ENCODE peak calls at places on chromosomes 13 and 19, in seven cellular contexts. One of them, this sample, is unnamed. For H3K9me3, the result is how much of the 10 kb centered on the place peaks cover.

GRCh38 chr13:110266431-110266809 is 40.5 kb downstream of the COL4A1 start:
- DNase-seq in Peyer's patch: no peak
- DNase-seq in CD8-positive, alpha-beta memory T cell: no peak
- DNase-seq in sigmoid colon: no peak
- DNase-seq in upper lobe of left lung: no peak
- DNase-seq in WERI-Rb-1: no peak
- DNase-seq in uterus: peak
- DNase-seq in this sample: no peak

GRCh38 chr19:1467228-1467511 is 11.8 kb downstream of the C19orf25 start:
- DNase-seq in upper lobe of left lung: no peak
- DNase-seq in CD8-positive, alpha-beta memory T cell: no peak
- DNase-seq in Peyer's patch: no peak
- DNase-seq in sigmoid colon: no peak
- DNase-seq in uterus: no peak
- DNase-seq in WERI-Rb-1: no peak
- DNase-seq in this sample: no peak

GRCh38 chr13:63209330-63210017 is 1793.8 kb upstream of the PCDH20 start:
- DNase-seq in Peyer's patch: no peak
- DNase-seq in WERI-Rb-1: no peak
- DNase-seq in upper lobe of left lung: no peak
- DNase-seq in sigmoid colon: no peak
- DNase-seq in CD8-positive, alpha-beta memory T cell: no peak
- DNase-seq in uterus: no peak
- DNase-seq in this sample: no peak

GRCh38 chr19:54434112-54434861 is 14.7 kb upstream of the LENG8 start:
- DNase-seq in Peyer's patch: no peak
- DNase-seq in upper lobe of left lung: no peak
- DNase-seq in uterus: no peak
- DNase-seq in WERI-Rb-1: peak
- DNase-seq in CD8-positive, alpha-beta memory T cell: no peak
- DNase-seq in sigmoid colon: peak
- DNase-seq in this sample: no peak

GRCh38 chr19:15430526-15431120 is 11.8 kb upstream of the AKAP8L start:
- DNase-seq in CD8-positive, alpha-beta memory T cell: no peak
- DNase-seq in WERI-Rb-1: no peak
- DNase-seq in Peyer's patch: peak
- DNase-seq in upper lobe of left lung: no peak
- DNase-seq in sigmoid colon: no peak
- DNase-seq in uterus: no peak
- DNase-seq in this sample: no peak

GRCh38 chr13:74825170-74825948 is 656.6 kb downstream of the TBC1D4 start:
- DNase-seq in CD8-positive, alpha-beta memory T cell: no peak
- DNase-seq in WERI-Rb-1: no peak
- DNase-seq in Peyer's patch: no peak
- DNase-seq in upper lobe of left lung: no peak
- DNase-seq in sigmoid colon: no peak
- DNase-seq in uterus: no peak
- DNase-seq in this sample: no peak

GRCh38 chr19:3670258-3670795 is 29.9 kb downstream of the PIP5K1C start:
- DNase-seq in WERI-Rb-1: peak
- DNase-seq in Peyer's patch: no peak
- DNase-seq in upper lobe of left lung: peak
- DNase-seq in uterus: peak
- DNase-seq in CD8-positive, alpha-beta memory T cell: no peak
- DNase-seq in sigmoid colon: peak
- DNase-seq in this sample: no peak

GRCh38 chr13:62162860-62163259 is 747.2 kb upstream of the PCDH20 start:
- DNase-seq in CD8-positive, alpha-beta memory T cell: no peak
- DNase-seq in sigmoid colon: no peak
- DNase-seq in upper lobe of left lung: no peak
- DNase-seq in uterus: no peak
- DNase-seq in Peyer's patch: no peak
- DNase-seq in WERI-Rb-1: no peak
- DNase-seq in this sample: no peak

GRCh38 chr19:41264581-41265375 is 606 bp downstream of the HNRNPUL1 start:
- DNase-seq in sigmoid colon: peak
- DNase-seq in upper lobe of left lung: peak
- DNase-seq in Peyer's patch: no peak
- DNase-seq in CD8-positive, alpha-beta memory T cell: peak
- DNase-seq in uterus: peak
- DNase-seq in WERI-Rb-1: peak
- DNase-seq in this sample: peak

GRCh38 chr13:64855506-64855905 is 2374.6 kb downstream of the PCDH9 start:
- DNase-seq in Peyer's patch: no peak
- DNase-seq in sigmoid colon: no peak
- DNase-seq in CD8-positive, alpha-beta memory T cell: no peak
- DNase-seq in upper lobe of left lung: no peak
- DNase-seq in WERI-Rb-1: no peak
- DNase-seq in uterus: no peak
- DNase-seq in this sample: no peak

GRCh38 chr13:59680429-59681024 is 483.2 kb downstream of the DIAPH3 start:
- DNase-seq in upper lobe of left lung: no peak
- DNase-seq in uterus: no peak
- DNase-seq in CD8-positive, alpha-beta memory T cell: no peak
- DNase-seq in Peyer's patch: no peak
- DNase-seq in sigmoid colon: no peak
- DNase-seq in WERI-Rb-1: no peak
- DNase-seq in this sample: no peak

GRCh38 chr19:21824679-21825078 is 11.3 kb downstream of the ZNF43 start:
- DNase-seq in CD8-positive, alpha-beta memory T cell: no peak
- DNase-seq in upper lobe of left lung: no peak
- DNase-seq in sigmoid colon: no peak
- DNase-seq in uterus: no peak
- DNase-seq in WERI-Rb-1: no peak
- DNase-seq in Peyer's patch: no peak
- DNase-seq in this sample: no peak

DNA sequence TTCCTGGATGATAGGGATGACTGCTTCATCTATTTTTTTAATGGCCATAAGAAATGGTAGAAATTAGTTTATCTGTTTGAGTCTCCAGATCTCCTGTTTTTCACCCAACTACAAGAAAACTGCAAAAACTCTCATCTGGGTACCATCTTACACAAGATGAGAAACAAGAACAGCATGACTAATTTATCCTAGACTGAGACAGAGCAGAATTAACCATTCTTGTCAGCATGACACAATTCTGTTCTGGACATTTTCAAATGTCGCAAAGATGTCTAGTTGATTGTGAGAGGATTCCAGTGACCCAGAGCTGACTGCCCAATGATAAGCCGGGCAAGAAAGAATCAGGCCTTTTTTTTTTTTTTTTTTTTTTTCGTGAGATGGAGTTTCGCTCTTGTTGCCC is 12.8 kb downstream of the ZNF43 start:
- DNase-seq in sigmoid colon: no peak
- DNase-seq in WERI-Rb-1: no peak
- DNase-seq in Peyer's patch: no peak
- DNase-seq in uterus: no peak
- DNase-seq in CD8-positive, alpha-beta memory T cell: no peak
- DNase-seq in upper lobe of left lung: no peak
- DNase-seq in this sample: no peak
- H3K9me3 ChIP-seq in sigmoid colon: under half
- H3K9me3 ChIP-seq in WERI-Rb-1: under half
- H3K9me3 ChIP-seq in Peyer's patch: under half
- H3K9me3 ChIP-seq in uterus: under half
- H3K9me3 ChIP-seq in CD8-positive, alpha-beta memory T cell: under half
- H3K9me3 ChIP-seq in upper lobe of left lung: under half
- H3K9me3 ChIP-seq in this sample: under half

GRCh38 chr19:39995794-39996193 is 1.1 kb upstream of the ZNF546 start:
- DNase-seq in WERI-Rb-1: no peak
- DNase-seq in sigmoid colon: no peak
- DNase-seq in CD8-positive, alpha-beta memory T cell: no peak
- DNase-seq in uterus: no peak
- DNase-seq in Peyer's patch: no peak
- DNase-seq in upper lobe of left lung: no peak
- DNase-seq in this sample: no peak
- H3K4me3 ChIP-seq in WERI-Rb-1: peak
- H3K4me3 ChIP-seq in sigmoid colon: peak
- H3K4me3 ChIP-seq in CD8-positive, alpha-beta memory T cell: peak
- H3K4me3 ChIP-seq in uterus: peak
- H3K4me3 ChIP-seq in Peyer's patch: no peak
- H3K4me3 ChIP-seq in upper lobe of left lung: no peak
- H3K4me3 ChIP-seq in this sample: peak

GRCh38 chr19:43901395-43902390 is 33.4 kb downstream of the ZNF45 start:
- DNase-seq in upper lobe of left lung: peak
- DNase-seq in CD8-positive, alpha-beta memory T cell: peak
- DNase-seq in sigmoid colon: peak
- DNase-seq in WERI-Rb-1: peak
- DNase-seq in uterus: peak
- DNase-seq in Peyer's patch: peak
- DNase-seq in this sample: peak
- H3K9me3 ChIP-seq in upper lobe of left lung: under half
- H3K9me3 ChIP-seq in CD8-positive, alpha-beta memory T cell: under half
- H3K9me3 ChIP-seq in sigmoid colon: under half
- H3K9me3 ChIP-seq in WERI-Rb-1: under half
- H3K9me3 ChIP-seq in uterus: under half
- H3K9me3 ChIP-seq in Peyer's patch: under half
- H3K9me3 ChIP-seq in this sample: under half

GRCh38 chr19:34181111-34181864 is 9.0 kb downstream of the LSM14A start:
- DNase-seq in sigmoid colon: no peak
- DNase-seq in CD8-positive, alpha-beta memory T cell: no peak
- DNase-seq in uterus: no peak
- DNase-seq in Peyer's patch: no peak
- DNase-seq in WERI-Rb-1: no peak
- DNase-seq in upper lobe of left lung: no peak
- DNase-seq in this sample: no peak
- H3K4me3 ChIP-seq in sigmoid colon: no peak
- H3K4me3 ChIP-seq in CD8-positive, alpha-beta memory T cell: no peak
- H3K4me3 ChIP-seq in uterus: no peak
- H3K4me3 ChIP-seq in Peyer's patch: no peak
- H3K4me3 ChIP-seq in WERI-Rb-1: no peak
- H3K4me3 ChIP-seq in upper lobe of left lung: no peak
- H3K4me3 ChIP-seq in this sample: no peak

GRCh38 chr19:23505738-23506137 is 110.5 kb upstream of the ZNF91 start:
- DNase-seq in CD8-positive, alpha-beta memory T cell: no peak
- DNase-seq in sigmoid colon: no peak
- DNase-seq in WERI-Rb-1: no peak
- DNase-seq in uterus: no peak
- DNase-seq in Peyer's patch: no peak
- DNase-seq in upper lobe of left lung: no peak
- DNase-seq in this sample: no peak

GRCh38 chr19:23515551-23515950 is 120.3 kb upstream of the ZNF91 start:
- DNase-seq in Peyer's patch: no peak
- DNase-seq in CD8-positive, alpha-beta memory T cell: no peak
- DNase-seq in uterus: no peak
- DNase-seq in upper lobe of left lung: no peak
- DNase-seq in sigmoid colon: no peak
- DNase-seq in WERI-Rb-1: no peak
- DNase-seq in this sample: no peak

GRCh38 chr19:23512151-23512925 is 117.1 kb upstream of the ZNF91 start:
- DNase-seq in upper lobe of left lung: no peak
- DNase-seq in WERI-Rb-1: no peak
- DNase-seq in CD8-positive, alpha-beta memory T cell: no peak
- DNase-seq in Peyer's patch: no peak
- DNase-seq in sigmoid colon: no peak
- DNase-seq in uterus: no peak
- DNase-seq in this sample: no peak

GRCh38 chr19:23507441-23507840 is 112.2 kb upstream of the ZNF91 start:
- DNase-seq in uterus: no peak
- DNase-seq in CD8-positive, alpha-beta memory T cell: no peak
- DNase-seq in WERI-Rb-1: no peak
- DNase-seq in Peyer's patch: no peak
- DNase-seq in upper lobe of left lung: no peak
- DNase-seq in sigmoid colon: no peak
- DNase-seq in this sample: no peak

GRCh38 chr19:23509686-23510450 is 114.6 kb upstream of the ZNF91 start:
- DNase-seq in Peyer's patch: no peak
- DNase-seq in sigmoid colon: no peak
- DNase-seq in uterus: no peak
- DNase-seq in CD8-positive, alpha-beta memory T cell: no peak
- DNase-seq in WERI-Rb-1: no peak
- DNase-seq in upper lobe of left lung: no peak
- DNase-seq in this sample: no peak
- H3K9me3 ChIP-seq in Peyer's patch: under half
- H3K9me3 ChIP-seq in sigmoid colon: under half
- H3K9me3 ChIP-seq in uterus: under half
- H3K9me3 ChIP-seq in CD8-positive, alpha-beta memory T cell: under half
- H3K9me3 ChIP-seq in WERI-Rb-1: under half
- H3K9me3 ChIP-seq in upper lobe of left lung: under half
- H3K9me3 ChIP-seq in this sample: under half